ENCODE peak calls at places on chromosomes 16 and 17, in six cellular contexts. S, D, P, Q, W and E are unnamed samples.

GRCh38 chr17:46788796-46789195 is 29.7 kb downstream of the WNT3 start:
- DNase-seq in S (no peak), Q (no peak), P (no peak), D (no peak), W (no peak), E (no peak)

GRCh38 chr17:79233916-79234551 is 159.4 kb downstream of the ENGASE start:
- DNase-seq in Q (no peak), W (no peak), P (no peak), D (no peak), S (no peak), E (no peak)

GRCh38 chr17:9899280-9900018 is 5.6 kb downstream of the RCVRN start:
- DNase-seq in Q (no peak), W (no peak), P (peak; percentile 42), D (no peak), S (no peak), E (no peak)

GRCh38 chr17:16568541-16569357 is at the start of gene ZNF287:
- DNase-seq in W (peak; percentile 90), S (peak; percentile 86), Q (no peak), D (peak; percentile 86), P (peak; percentile 84), E (peak; percentile 97)

GRCh38 chr16:86134802-86135461 is 236.0 kb downstream of the IRF8 start:
- DNase-seq in W (no peak), Q (no peak), S (peak; percentile 41), D (no peak), P (no peak), E (no peak)

GRCh38 chr17:29650407-29650806 is 27.7 kb upstream of the CORO6 start:
- DNase-seq in W (no peak), S (no peak), P (no peak), D (no peak), Q (no peak), E (no peak)

GRCh38 chr17:56755310-56755709 is 78.4 kb downstream of the C17orf67 start:
- DNase-seq in D (no peak), P (no peak), Q (no peak), S (no peak), W (no peak), E (no peak)

GRCh38 chr17:10121971-10122707 is 76.3 kb downstream of the GAS7 start:
- DNase-seq in Q (no peak), P (no peak), S (peak; percentile 19), D (no peak), W (no peak), E (no peak)

GRCh38 chr17:13596241-13596941 is 5.3 kb downstream of the HS3ST3A1 start:
- DNase-seq in Q (no peak), D (no peak), P (no peak), S (no peak), W (no peak), E (no peak)

GRCh38 chr17:31488982-31489294 is 97.5 kb downstream of the RAB11FIP4 start:
- DNase-seq in P (no peak), W (no peak), D (no peak), Q (no peak), S (no peak), E (no peak)
- H3K4me3 ChIP-seq in P (peak overlapping the region; percentile 38), W (peak overlapping the region; percentile 68), D (peak overlapping the region; percentile 74), Q (peak overlapping the region; percentile 85), S (no peak overlapping the region), E (peak overlapping the region; percentile 70)

GRCh38 chr17:58514795-58515157 is 338 bp upstream of the MTMR4 start:
- DNase-seq in D (no peak), Q (no peak), S (no peak), W (no peak), P (no peak), E (no peak)
- H3K27ac ChIP-seq in D (peak overlapping the region; percentile 97), Q (no peak overlapping the region), S (no peak overlapping the region), W (no peak overlapping the region), P (peak overlapping the region; percentile 90), E (peak overlapping the region; percentile 59)

GRCh38 chr16:89506113-89506504 is 2.1 kb upstream of the SPG7 start:
- DNase-seq in Q (no peak), P (no peak), D (no peak), S (no peak), W (no peak), E (no peak)

GRCh38 chr16:89504061-89504460 is 4.1 kb upstream of the SPG7 start:
- DNase-seq in D (no peak), P (peak; percentile 79), S (no peak), W (no peak), Q (no peak), E (no peak)

GRCh38 chr16:89506791-89507191 is 1.4 kb upstream of the SPG7 start:
- DNase-seq in Q (no peak), S (no peak), W (no peak), D (no peak), P (no peak), E (no peak)

GRCh38 chr16:89507219-89507833 is 877 bp upstream of the SPG7 start:
- DNase-seq in D (no peak), W (no peak), P (no peak), Q (no peak), S (no peak), E (no peak)

GRCh38 chr16:89505204-89506112 is 2.7 kb upstream of the SPG7 start:
- DNase-seq in Q (peak; percentile 95), D (peak; percentile 95), W (peak; percentile 96), P (peak; percentile 74), S (peak; percentile 93), E (peak; percentile 98)
- TF ChIP-seq POLR2A in Q (peak; percentile 70), D (peak; percentile 93), W (peak; percentile 74), P (no peak), S (peak; percentile 77), E (peak; percentile 91)

DNA sequence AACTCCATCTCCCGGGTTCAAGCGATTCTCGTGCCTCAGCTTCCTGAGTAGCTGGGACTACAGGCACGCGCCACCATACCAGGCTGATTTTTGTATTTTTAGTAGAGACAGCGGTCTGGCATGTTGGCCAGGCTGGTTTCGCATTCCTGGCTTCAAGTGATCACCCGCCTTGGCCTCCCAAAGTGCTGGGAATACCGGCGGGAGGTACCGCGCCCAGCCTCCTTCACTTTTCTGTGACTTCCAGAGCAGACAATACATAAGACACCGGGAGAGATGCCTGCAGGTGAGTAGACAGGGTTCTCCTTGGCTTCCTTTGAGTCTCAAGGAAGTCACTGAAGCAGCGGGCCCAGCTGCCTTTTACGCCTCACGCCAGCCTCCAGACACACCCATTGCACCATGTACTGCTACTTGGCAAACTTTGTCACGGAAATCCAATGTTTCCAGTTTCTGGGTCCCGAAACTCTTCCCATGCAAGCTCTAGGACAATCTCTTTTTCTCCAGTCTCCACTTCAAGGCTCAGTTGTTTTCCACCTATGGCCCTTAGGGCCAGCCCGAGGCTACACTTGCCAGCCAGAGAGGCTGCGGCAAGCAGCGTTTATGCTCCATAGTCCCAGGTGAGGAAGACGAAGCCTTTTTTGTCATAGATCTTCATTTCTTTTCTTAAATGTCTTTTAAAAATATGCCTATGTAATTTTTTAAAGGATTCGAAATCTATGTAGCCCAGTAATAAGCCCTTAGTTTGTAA is 886 bp upstream of the OR1F1 start:
- DNase-seq in W (no peak), P (no peak), S (no peak), Q (no peak), D (no peak), E (no peak)
- H3K4me3 ChIP-seq in W (no peak overlapping the region), P (no peak overlapping the region), S (no peak overlapping the region), Q (no peak overlapping the region), D (no peak overlapping the region), E (no peak overlapping the region)

GRCh38 chr17:43591750-43592562 is 45.8 kb upstream of the ETV4 start:
- DNase-seq in W (no peak), P (peak; percentile 35), D (peak; percentile 53), Q (no peak), S (peak; percentile 92), E (no peak)
- H3K27ac ChIP-seq in W (no peak overlapping the region), P (peak overlapping the region; percentile 71), D (peak overlapping the region; percentile 40), Q (no peak overlapping the region), S (peak overlapping the region; percentile 78), E (peak overlapping the region; percentile 64)

GRCh38 chr17:75785016-75785769 is 587 bp downstream of the UNK start:
- DNase-seq in Q (peak; percentile 76), S (peak; percentile 86), P (peak; percentile 91), W (no peak), D (peak; percentile 90), E (peak; percentile 96)

GRCh38 chr17:75784473-75785015 is at the start of gene UNK:
- DNase-seq in Q (peak; percentile 100), S (peak; percentile 100), P (peak; percentile 98), D (peak; percentile 96), W (peak; percentile 100), E (peak; percentile 96)

GRCh38 chr17:75783069-75783783 is 1.4 kb upstream of the UNK start:
- DNase-seq in Q (peak; percentile 80), S (peak; percentile 64), W (peak; percentile 59), P (no peak), D (no peak), E (no peak)

GRCh38 chr17:75785770-75786538 is 1.3 kb downstream of the UNK start:
- DNase-seq in W (no peak), D (no peak), P (no peak), S (peak; percentile 68), Q (no peak), E (peak; percentile 39)

DNA sequence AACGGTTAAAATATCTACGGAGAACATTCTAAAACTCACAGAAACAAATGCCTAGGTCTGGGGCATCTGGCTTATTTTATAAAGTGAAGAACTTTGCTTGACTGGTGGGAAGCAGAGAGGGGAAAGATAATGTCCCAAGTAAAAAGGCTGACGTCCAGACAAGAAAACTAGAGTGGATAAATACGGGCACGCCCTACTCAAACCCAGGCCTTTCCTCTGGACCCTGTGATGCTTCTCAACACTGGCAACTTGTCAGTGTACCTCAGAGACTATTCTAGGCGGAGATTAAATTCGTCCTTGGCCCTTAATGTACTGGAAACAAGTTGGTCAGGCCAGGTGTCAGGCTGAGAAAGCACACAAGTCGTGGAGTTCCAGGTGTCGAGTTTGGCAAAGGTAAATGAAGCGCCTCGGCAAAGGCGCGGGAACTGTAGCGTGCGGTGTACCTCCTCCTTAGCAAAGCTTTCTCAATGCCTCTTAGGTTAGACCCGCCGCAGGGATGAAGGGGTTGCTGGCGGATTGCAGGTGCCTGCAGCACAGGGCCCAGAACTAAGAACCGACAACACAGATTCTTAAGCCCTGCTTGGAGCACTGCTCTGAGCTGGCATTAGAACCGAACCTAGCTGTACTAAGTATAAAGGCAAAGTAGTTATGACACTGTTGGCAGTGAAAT is 668 bp upstream of the UNK start:
- DNase-seq in W (no peak), P (peak; percentile 59), D (peak; percentile 59), S (no peak), Q (no peak), E (peak; percentile 72)
- TF ChIP-seq POLR2A in W (no peak), P (no peak), D (no peak), S (no peak), Q (no peak), E (no peak)